ENCODE peak calls at places on chromosomes 16 and 17, in four cellular contexts. One of them, this sample, is unnamed.

GRCh38 chr17:41957058-41957868 is 9.3 kb upstream of the CNP start:
- DNase-seq in NB4: peak
- DNase-seq in right lobe of liver: no peak
- DNase-seq in GM13977: no peak
- DNase-seq in this sample: no peak

GRCh38 chr16:87240211-87241134 is 76.7 kb downstream of the C16orf95 start:
- DNase-seq in right lobe of liver: no peak
- DNase-seq in NB4: no peak
- DNase-seq in GM13977: no peak
- DNase-seq in this sample: no peak

GRCh38 chr16:10501016-10501607 is 79.3 kb downstream of the EMP2 start:
- DNase-seq in NB4: peak
- DNase-seq in right lobe of liver: no peak
- DNase-seq in GM13977: no peak
- DNase-seq in this sample: no peak

GRCh38 chr16:30623558-30624283 is 13.5 kb upstream of the ZNF689 start:
- DNase-seq in GM13977: no peak
- DNase-seq in right lobe of liver: no peak
- DNase-seq in NB4: no peak
- DNase-seq in this sample: no peak

GRCh38 chr17:32627233-32628008 is 140.6 kb downstream of the CDK5R1 start:
- DNase-seq in right lobe of liver: peak
- DNase-seq in NB4: no peak
- DNase-seq in GM13977: no peak
- DNase-seq in this sample: no peak

GRCh38 chr17:36703860-36704266 is 102.5 kb downstream of the MRM1 start:
- DNase-seq in NB4: peak
- DNase-seq in GM13977: peak
- DNase-seq in right lobe of liver: peak
- DNase-seq in this sample: peak

GRCh38 chr17:83149761-83150251 is 70.4 kb downstream of the METRNL start:
- DNase-seq in NB4: no peak
- DNase-seq in GM13977: no peak
- DNase-seq in right lobe of liver: no peak
- DNase-seq in this sample: no peak

GRCh38 chr17:80737106-80738019 is 192.7 kb downstream of the RPTOR start:
- DNase-seq in NB4: peak
- DNase-seq in GM13977: peak
- DNase-seq in right lobe of liver: no peak
- DNase-seq in this sample: peak

GRCh38 chr17:48915459-48916282 is 7.5 kb downstream of the UBE2Z start:
- DNase-seq in GM13977: peak
- DNase-seq in NB4: peak
- DNase-seq in right lobe of liver: no peak
- DNase-seq in this sample: peak

GRCh38 chr17:60392042-60392844 is at the start of gene USP32:
- DNase-seq in GM13977: peak
- DNase-seq in NB4: peak
- DNase-seq in right lobe of liver: peak
- DNase-seq in this sample: peak
- TF ChIP-seq CTCF in GM13977: peak
- TF ChIP-seq CTCF in NB4: no peak
- TF ChIP-seq CTCF in right lobe of liver: peak
- TF ChIP-seq CTCF in this sample: no peak

DNA sequence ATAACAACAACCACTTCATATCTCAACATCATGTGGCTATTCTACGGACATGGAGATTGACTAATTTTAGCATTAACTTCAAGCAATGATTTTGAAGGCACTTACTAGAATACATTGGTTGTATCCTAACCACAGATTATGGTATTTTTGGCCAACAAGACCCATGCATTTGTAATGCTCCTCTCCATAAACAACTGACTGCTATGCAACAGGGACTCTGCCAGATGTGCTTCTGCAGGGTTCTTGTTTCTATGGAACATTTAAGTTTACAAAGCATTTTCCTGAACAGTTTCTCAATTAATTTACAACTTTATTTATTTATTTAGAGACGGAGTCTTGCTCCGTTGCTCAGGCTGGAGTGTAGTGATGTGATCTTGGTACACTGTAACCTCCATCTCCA is 178.0 kb downstream of the PARN start:
- DNase-seq in right lobe of liver: no peak
- DNase-seq in GM13977: no peak
- DNase-seq in NB4: no peak
- DNase-seq in this sample: no peak
- TF ChIP-seq CTCF in right lobe of liver: no peak
- TF ChIP-seq CTCF in GM13977: no peak
- TF ChIP-seq CTCF in NB4: no peak
- TF ChIP-seq CTCF in this sample: no peak

GRCh38 chr16:4273858-4274291 is 1.1 kb upstream of the TFAP4 start:
- DNase-seq in GM13977: peak
- DNase-seq in NB4: peak
- DNase-seq in right lobe of liver: peak
- DNase-seq in this sample: peak
- TF ChIP-seq CTCF in GM13977: peak
- TF ChIP-seq CTCF in NB4: no peak
- TF ChIP-seq CTCF in right lobe of liver: peak
- TF ChIP-seq CTCF in this sample: peak

DNA sequence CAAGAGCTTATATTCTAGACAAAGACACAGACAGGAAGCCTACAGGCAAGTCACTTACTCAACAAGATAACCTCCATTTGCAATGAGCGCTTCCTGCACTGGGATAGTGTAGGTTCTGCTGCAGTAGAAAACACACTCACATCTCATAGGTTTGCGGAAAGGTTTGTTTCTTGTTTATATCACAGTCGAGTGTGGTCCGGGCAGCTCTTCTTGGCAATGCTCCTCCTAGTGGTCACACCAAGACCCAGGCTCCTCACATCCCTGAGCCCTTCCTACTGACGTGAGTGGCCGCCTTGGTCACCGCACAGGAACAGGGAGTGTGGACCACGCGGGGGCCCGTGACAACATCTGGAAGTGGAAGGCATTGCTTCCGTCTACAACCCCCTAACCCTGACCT is 48.0 kb upstream of the RBFOX3 start:
- DNase-seq in right lobe of liver: no peak
- DNase-seq in GM13977: no peak
- DNase-seq in NB4: peak
- DNase-seq in this sample: no peak
- TF ChIP-seq CTCF in right lobe of liver: peak
- TF ChIP-seq CTCF in GM13977: peak
- TF ChIP-seq CTCF in NB4: peak
- TF ChIP-seq CTCF in this sample: no peak

DNA sequence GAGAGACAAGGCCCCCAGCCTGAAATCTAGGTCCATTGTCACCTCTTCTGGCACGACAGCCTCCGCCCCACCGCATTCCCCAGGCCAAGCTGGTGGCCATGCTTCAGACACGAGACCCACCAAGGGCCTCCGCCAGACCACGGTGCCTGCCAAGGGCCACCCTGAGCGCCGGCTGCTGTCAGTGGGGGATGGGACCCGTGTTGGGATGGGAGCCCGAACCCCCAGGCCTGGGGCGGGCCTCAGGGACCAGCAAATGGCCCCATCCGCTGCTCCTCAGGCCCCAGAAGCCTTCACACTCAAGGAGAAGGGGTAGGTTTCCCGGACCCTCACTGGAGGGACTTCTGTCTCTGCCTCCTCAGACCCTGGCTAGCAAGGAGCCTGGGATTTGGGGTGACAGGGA is 1.0 kb downstream of the TEDC2 start:
- DNase-seq in NB4: no peak
- DNase-seq in GM13977: no peak
- DNase-seq in right lobe of liver: peak
- DNase-seq in this sample: no peak
- TF ChIP-seq CTCF in NB4: no peak
- TF ChIP-seq CTCF in GM13977: no peak
- TF ChIP-seq CTCF in right lobe of liver: no peak
- TF ChIP-seq CTCF in this sample: no peak

GRCh38 chr17:40301315-40301714 is 7.7 kb upstream of the RARA start:
- DNase-seq in GM13977: no peak
- DNase-seq in right lobe of liver: no peak
- DNase-seq in NB4: peak
- DNase-seq in this sample: no peak
- TF ChIP-seq CTCF in GM13977: peak
- TF ChIP-seq CTCF in right lobe of liver: peak
- TF ChIP-seq CTCF in NB4: no peak
- TF ChIP-seq CTCF in this sample: no peak

DNA sequence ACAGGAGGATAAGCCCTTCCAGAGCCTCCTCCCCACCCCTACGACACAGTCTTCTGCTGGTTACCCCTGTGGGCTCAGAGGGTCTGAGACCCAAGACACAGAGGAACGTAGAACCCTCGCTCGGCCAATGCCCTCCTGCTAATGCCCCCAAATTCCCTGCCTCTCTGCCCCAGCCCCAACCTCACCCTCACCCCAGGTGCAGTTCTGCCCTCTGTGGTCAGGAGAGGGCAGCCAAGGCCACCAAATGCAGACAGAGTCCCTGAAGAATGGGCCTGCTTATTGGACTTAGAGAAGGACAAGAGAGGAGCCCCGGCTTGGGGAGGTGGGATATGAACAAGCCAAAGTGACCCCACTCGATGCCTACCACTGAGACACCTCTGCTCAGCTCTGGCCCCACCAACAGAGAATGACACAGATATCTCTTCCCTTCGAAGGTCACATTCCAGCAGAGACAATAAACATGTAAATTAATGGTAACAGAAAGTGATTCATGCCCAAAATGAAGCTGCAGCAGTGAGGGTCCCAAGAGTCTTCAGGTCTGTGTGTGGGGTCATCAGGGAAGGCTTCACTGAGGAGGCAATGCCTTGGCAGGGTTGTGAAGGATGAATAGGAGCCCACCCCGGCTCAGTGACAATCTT is 80.9 kb upstream of the CCL1 start:
- DNase-seq in GM13977: peak
- DNase-seq in right lobe of liver: no peak
- DNase-seq in NB4: peak
- DNase-seq in this sample: peak
- TF ChIP-seq CTCF in GM13977: peak
- TF ChIP-seq CTCF in right lobe of liver: peak
- TF ChIP-seq CTCF in NB4: peak
- TF ChIP-seq CTCF in this sample: peak

GRCh38 chr17:45273551-45273957 is 11.7 kb upstream of the SPATA32 start:
- DNase-seq in right lobe of liver: peak
- DNase-seq in GM13977: no peak
- DNase-seq in NB4: no peak
- DNase-seq in this sample: no peak

GRCh38 chr17:45276031-45276430 is 14.1 kb upstream of the SPATA32 start:
- DNase-seq in right lobe of liver: no peak
- DNase-seq in GM13977: no peak
- DNase-seq in NB4: no peak
- DNase-seq in this sample: no peak

GRCh38 chr17:45271603-45272002 is 9.7 kb upstream of the SPATA32 start:
- DNase-seq in NB4: no peak
- DNase-seq in right lobe of liver: no peak
- DNase-seq in GM13977: no peak
- DNase-seq in this sample: no peak

GRCh38 chr17:45270828-45271418 is 9.0 kb upstream of the SPATA32 start:
- DNase-seq in right lobe of liver: peak
- DNase-seq in NB4: peak
- DNase-seq in GM13977: no peak
- DNase-seq in this sample: no peak

GRCh38 chr17:45274033-45274432 is 12.1 kb upstream of the SPATA32 start:
- DNase-seq in NB4: no peak
- DNase-seq in GM13977: no peak
- DNase-seq in right lobe of liver: peak
- DNase-seq in this sample: no peak
- TF ChIP-seq CTCF in NB4: no peak
- TF ChIP-seq CTCF in GM13977: no peak
- TF ChIP-seq CTCF in right lobe of liver: no peak
- TF ChIP-seq CTCF in this sample: no peak

This sample was measured in GM13976.